ENCODE peak calls at places on chromosomes 11 and 22, in six cellular contexts. N is M059J; B is stimulated activated CD8-positive, alpha-beta memory T cell treated with anti-CD3 and anti-CD28 coated beads, Interleukin-12 subunit alpha, Interleukin-12 subunit beta, amount 100 ng/mL, for 4 hours; X is fibroblast of the conjunctiva; D is stimulated activated naive CD8-positive, alpha-beta T cell treated with anti-CD3 and anti-CD28 coated beads, Interleukin-15, Interleukin-2, amounts not matched to agents 100 U/mL and 50 U/mL, for 24 hours; Q is AG09309. K is an unnamed sample.
A peak's percentile ranks its signal among the peaks of the same experiment; 100 is the strongest.

GRCh38 chr11:76577199-76577920 is 93.2 kb downstream of the LRRC32 start:
- DNase-seq in N (peak; percentile 96), B (no peak), X (peak; percentile 18), D (no peak), Q (peak; percentile 18), K (no peak)

GRCh38 chr11:124150684-124151083 is 32.5 kb upstream of the OR10D3 start:
- DNase-seq in N (no peak), B (no peak), X (no peak), D (no peak), Q (no peak), K (no peak)

GRCh38 chr11:16402654-16403447 is 46.5 kb upstream of the SOX6 start:
- DNase-seq in N (no peak), B (no peak), X (no peak), D (no peak), Q (no peak), K (no peak)

GRCh38 chr22:48506506-48507145 is 1321.0 kb downstream of the BRD1 start:
- DNase-seq in N (no peak), B (no peak), X (no peak), D (no peak), Q (no peak), K (no peak)

GRCh38 chr11:63802637-63803414 is 10.4 kb upstream of the SPINDOC start:
- DNase-seq in N (peak; percentile 75), B (no peak), X (peak; percentile 45), D (no peak), Q (peak; percentile 14), K (no peak)

GRCh38 chr11:119421941-119422504 is 949 bp downstream of the THY1 start:
- DNase-seq in N (peak; percentile 44), B (no peak), X (no peak), D (no peak), Q (no peak), K (no peak)

GRCh38 chr11:120054753-120055045 is 83.2 kb downstream of the TRIM29 start:
- DNase-seq in N (no peak), B (no peak), X (no peak), D (no peak), Q (no peak), K (no peak)

GRCh38 chr11:33207408-33207985 is 46.2 kb upstream of the CSTF3 start:
- DNase-seq in N (peak; percentile 7), B (no peak), X (no peak), D (no peak), Q (no peak), K (no peak)

GRCh38 chr22:44728761-44729261 is 23.6 kb upstream of the ARHGAP8 start:
- DNase-seq in N (no peak), B (no peak), X (no peak), D (no peak), Q (no peak), K (no peak)

GRCh38 chr22:19514831-19515565 is 9.2 kb downstream of the CLDN5 start:
- DNase-seq in N (no peak), B (no peak), X (no peak), D (no peak), Q (no peak), K (peak; percentile 50)

GRCh38 chr11:20088368-20089260 is 71.7 kb downstream of the DBX1 start:
- DNase-seq in N (no peak), B (no peak), X (no peak), D (no peak), Q (no peak), K (no peak)

GRCh38 chr22:21745948-21746347 is 10.4 kb upstream of the YPEL1 start:
- DNase-seq in N (no peak), B (no peak), X (no peak), D (no peak), Q (no peak), K (no peak)

GRCh38 chr22:35912668-35913067 is 116.0 kb downstream of the RBFOX2 start:
- DNase-seq in N (no peak), B (no peak), X (no peak), D (no peak), Q (no peak), K (no peak)

GRCh38 chr11:77104727-77105126 is 2.1 kb downstream of the OMP start:
- DNase-seq in N (no peak), B (no peak), X (no peak), D (no peak), Q (no peak), K (no peak)

GRCh38 chr11:98565311-98565710 is 455.4 kb upstream of the CNTN5 start:
- DNase-seq in N (no peak), B (no peak), X (no peak), D (no peak), Q (no peak), K (no peak)

K was measured in NCI-H345.